ENCODE peak calls at places on chromosomes 2 and 18, in four cellular contexts. P, L, M and S are unnamed samples.

GRCh38 chr18:44579028-44579692 is 101.5 kb upstream of the SETBP1 start:
- DNase-seq in P (no peak), L (no peak), M (peak; percentile 64), S (no peak)

GRCh38 chr18:57523171-57523956 is 63.1 kb downstream of the FECH start:
- DNase-seq in P (no peak), L (no peak), M (no peak), S (no peak)

GRCh38 chr2:101199153-101199810 is 48.1 kb upstream of the TBC1D8 start:
- DNase-seq in P (no peak), L (no peak), M (no peak), S (no peak)

GRCh38 chr2:240704651-240705050 is 13.0 kb downstream of the AQP12A start:
- DNase-seq in P (peak; percentile 10), L (no peak), M (no peak), S (no peak)

GRCh38 chr2:58620896-58621295 is 379.8 kb upstream of the FANCL start:
- DNase-seq in P (no peak), L (no peak), M (no peak), S (no peak)

GRCh38 chr18:36942264-36942663 is 113.3 kb downstream of the KIAA1328 start:
- DNase-seq in P (no peak), L (no peak), M (peak; percentile 48), S (peak; percentile 11)

GRCh38 chr2:120536141-120536540 is 190.2 kb downstream of the INHBB start:
- DNase-seq in P (peak; percentile 62), L (no peak), M (no peak), S (no peak)

GRCh38 chr2:207749873-207750272 is 19.8 kb downstream of the FZD5 start:
- DNase-seq in P (no peak), L (no peak), M (no peak), S (no peak)

GRCh38 chr2:19504400-19505198 is 146.2 kb upstream of the OSR1 start:
- DNase-seq in P (no peak), L (no peak), M (no peak), S (peak; percentile 20)

GRCh38 chr18:2425426-2426317 is 145.6 kb downstream of the METTL4 start:
- DNase-seq in P (no peak), L (no peak), M (no peak), S (no peak)

GRCh38 chr18:59724116-59724515 is 26.9 kb upstream of the CCBE1 start:
- DNase-seq in P (no peak), L (no peak), M (no peak), S (no peak)

GRCh38 chr2:142112648-142113278 is 18.1 kb downstream of the LRP1B start:
- DNase-seq in P (no peak), L (peak; percentile 44), M (no peak), S (no peak)

GRCh38 chr18:27952741-27953140 is 224.2 kb downstream of the CDH2 start:
- DNase-seq in P (no peak), L (no peak), M (no peak), S (no peak)

GRCh38 chr2:203790134-203790533 is 77.4 kb upstream of the CTLA4 start:
- DNase-seq in P (no peak), L (no peak), M (no peak), S (no peak)

GRCh38 chr2:172968061-172968469 is 107.6 kb upstream of the MAP3K20 start:
- DNase-seq in P (peak; percentile 91), L (no peak), M (no peak), S (no peak)

GRCh38 chr2:62307469-62308389 is 111.8 kb downstream of the B3GNT2 start:
- DNase-seq in P (no peak), L (no peak), M (no peak), S (no peak)

GRCh38 chr18:2686349-2686968 is 30.9 kb downstream of the SMCHD1 start:
- DNase-seq in P (no peak), L (no peak), M (no peak), S (no peak)

GRCh38 chr2:29184531-29184930 is 69.3 kb downstream of the CLIP4 start:
- DNase-seq in P (no peak), L (no peak), M (no peak), S (no peak)

GRCh38 chr2:190634381-190634780 is 14.5 kb upstream of the NAB1 start:
- DNase-seq in P (no peak), L (no peak), M (no peak), S (no peak)

GRCh38 chr2:222548997-222549396 is 106.9 kb downstream of the FARSB start:
- DNase-seq in P (no peak), L (no peak), M (peak; percentile 83), S (no peak)

GRCh38 chr2:15222856-15223255 is 338.3 kb downstream of the NBAS start:
- DNase-seq in P (no peak), L (no peak), M (no peak), S (no peak)

GRCh38 chr2:10787176-10787968 is 25.2 kb downstream of the PDIA6 start:
- DNase-seq in P (no peak), L (no peak), M (peak; percentile 31), S (peak; percentile 34)
- TF ChIP-seq CTCF in P (no peak), L (no peak), M (peak; percentile 51), S (no peak)

DNA sequence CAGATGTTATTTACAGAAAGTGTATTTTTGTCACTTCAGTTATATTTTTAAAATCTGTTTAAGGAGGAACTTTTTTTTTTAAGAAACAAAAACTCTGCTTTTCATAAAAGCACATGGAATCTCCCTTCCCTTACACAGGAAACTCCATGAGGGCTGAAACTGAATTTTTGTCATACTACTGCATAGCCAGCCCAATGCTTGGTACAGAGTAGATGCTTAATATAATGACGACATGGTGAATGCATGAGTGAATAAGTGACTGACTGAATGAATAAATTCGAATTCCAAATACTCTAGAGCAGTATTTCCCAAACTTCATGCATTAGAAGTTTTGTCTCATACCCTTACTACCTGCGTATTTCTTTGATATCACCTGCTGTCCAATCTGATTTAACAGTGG is 86.5 kb downstream of the ROCK2 start:
- DNase-seq in P (no peak), L (no peak), M (no peak), S (no peak)
- TF ChIP-seq CTCF in P (no peak), L (no peak), M (no peak), S (no peak)

GRCh38 chr2:21395366-21395765 is 271.6 kb downstream of the TDRD15 start:
- DNase-seq in P (no peak), L (peak; percentile 48), M (no peak), S (no peak)
- TF ChIP-seq CTCF in P (no peak), L (peak; percentile 42), M (peak; percentile 35), S (peak; percentile 17)

GRCh38 chr2:231615058-231615671 is 22.5 kb downstream of the TEX44 start:
- DNase-seq in P (peak; percentile 42), L (no peak), M (peak; percentile 62), S (peak; percentile 44)
- TF ChIP-seq CTCF in P (no peak), L (no peak), M (no peak), S (no peak)

GRCh38 chr2:10045561-10046355 is 2.4 kb downstream of the KLF11 start:
- DNase-seq in P (peak; percentile 37), L (no peak), M (no peak), S (no peak)

GRCh38 chr2:10043906-10044601 is 704 bp downstream of the KLF11 start:
- DNase-seq in P (peak; percentile 99), L (peak; percentile 91), M (peak; percentile 94), S (peak; percentile 91)

GRCh38 chr2:10048501-10049171 is 5.3 kb downstream of the KLF11 start:
- DNase-seq in P (peak; percentile 19), L (no peak), M (peak; percentile 67), S (no peak)

GRCh38 chr2:10046899-10047298 is 3.5 kb downstream of the KLF11 start:
- DNase-seq in P (peak; percentile 8), L (no peak), M (no peak), S (no peak)

GRCh38 chr2:10047616-10048500 is 4.5 kb downstream of the KLF11 start:
- DNase-seq in P (peak; percentile 24), L (no peak), M (no peak), S (no peak)
- TF ChIP-seq CTCF in P (no peak), L (no peak), M (no peak), S (no peak)

DNA sequence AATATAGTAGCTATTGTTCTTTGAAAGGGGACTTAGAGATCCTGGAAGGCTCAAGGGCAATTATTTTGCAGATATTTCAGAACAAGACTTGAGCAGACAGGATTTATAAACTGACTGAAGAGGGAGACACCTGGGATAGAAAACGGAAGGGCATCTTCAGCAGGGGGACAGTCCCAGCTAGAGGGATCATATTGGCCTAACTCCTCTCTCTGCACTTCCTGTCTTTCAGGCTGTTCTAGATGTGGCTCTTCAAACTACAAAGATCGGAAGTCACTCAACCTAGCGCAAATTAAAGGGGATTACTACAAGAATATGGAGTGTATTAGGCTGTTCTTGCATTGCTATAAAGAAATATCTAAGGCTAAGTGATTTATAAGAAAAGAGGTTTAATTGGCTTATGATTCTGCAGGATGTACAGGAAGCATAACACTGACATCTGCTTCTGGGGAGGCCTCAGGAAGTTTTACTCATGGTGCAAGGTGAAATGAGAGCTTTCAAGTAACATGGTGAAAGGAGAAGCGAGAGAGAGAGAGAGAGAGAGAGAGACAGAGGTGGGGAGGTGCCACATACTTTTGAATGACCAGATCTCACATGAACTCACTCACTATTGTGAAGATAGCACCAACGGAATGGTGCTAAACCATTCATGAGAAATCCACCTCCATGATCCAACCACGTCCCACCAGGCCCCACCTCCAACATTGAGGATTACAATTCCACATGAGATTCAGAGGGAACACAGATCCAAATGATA is 5.3 kb upstream of the CTIF start:
- DNase-seq in P (no peak), L (no peak), M (no peak), S (no peak)
- TF ChIP-seq CTCF in P (no peak), L (no peak), M (no peak), S (no peak)